ENCODE peak calls at places on chromosomes 1 and 21, in eight cellular contexts. G, Q, J, V, N, K, P and I are unnamed samples.

GRCh38 chr1:214002472-214002871 is 14.7 kb downstream of the PROX1 start:
- DNase-seq in G (peak; percentile 52), Q (peak; percentile 76), J (peak; percentile 64), V (no peak), N (peak; percentile 27), K (peak; percentile 89), P (no peak), I (peak; percentile 56)

GRCh38 chr1:37839676-37840075 is 19.7 kb downstream of the MTF1 start:
- DNase-seq in G (no peak), Q (no peak), J (no peak), V (no peak), N (no peak), K (no peak), P (no peak), I (no peak)

GRCh38 chr21:16084776-16085364 is 355.1 kb downstream of the USP25 start:
- DNase-seq in G (peak; percentile 85), Q (peak; percentile 88), J (no peak), V (peak; percentile 9), N (no peak), K (peak; percentile 80), P (peak; percentile 74), I (no peak)

GRCh38 chr1:227941509-227942020 is 6.2 kb downstream of the WNT9A start:
- DNase-seq in G (no peak), Q (no peak), J (no peak), V (no peak), N (no peak), K (no peak), P (no peak), I (no peak)

GRCh38 chr1:244414543-244414942 is 37.2 kb downstream of the ADSS2 start:
- DNase-seq in G (no peak), Q (peak; percentile 50), J (no peak), V (no peak), N (peak; percentile 47), K (peak; percentile 78), P (peak; percentile 34), I (peak; percentile 42)

GRCh38 chr1:156489166-156489934 is 11.2 kb downstream of the MEF2D start:
- DNase-seq in G (peak; percentile 60), Q (no peak), J (peak; percentile 84), V (no peak), N (no peak), K (peak; percentile 87), P (no peak), I (no peak)

GRCh38 chr1:193926956-193927355 is 740.5 kb upstream of the B3GALT2 start:
- DNase-seq in G (no peak), Q (no peak), J (no peak), V (no peak), N (no peak), K (no peak), P (no peak), I (no peak)

GRCh38 chr1:153192697-153193096 is 10.5 kb upstream of the LELP1 start:
- DNase-seq in G (no peak), Q (peak; percentile 74), J (peak; percentile 43), V (peak; percentile 26), N (no peak), K (no peak), P (no peak), I (no peak)

GRCh38 chr1:5982276-5982675 is 9.9 kb downstream of the NPHP4 start:
- DNase-seq in G (no peak), Q (no peak), J (no peak), V (peak; percentile 41), N (no peak), K (no peak), P (no peak), I (no peak)

GRCh38 chr1:10980094-10980577 is 32.3 kb upstream of the TARDBP start:
- DNase-seq in G (peak; percentile 90), Q (peak; percentile 76), J (no peak), V (peak; percentile 3), N (no peak), K (peak; percentile 78), P (peak; percentile 84), I (peak; percentile 54)